ENCODE peak calls at places on chromosome 2, in eight cellular contexts. K is activated CD8-positive, alpha-beta memory T cell treated with anti-CD3 and anti-CD28 coated beads for 48 hours; I is GM04504; E is iPS-NIHi11; U is CD8-positive, alpha-beta T cell; C is NCI-H774; D is thyroid gland; B is prostate gland. O is an unnamed sample.

GRCh38 chr2:241156997-241157441 is 6.8 kb downstream of the PPP1R7 start:
- DNase-seq in C (no peak), K (no peak), B (peak), E (no peak), I (no peak), D (no peak), U (no peak), O (no peak)

GRCh38 chr2:68878753-68879152 is 7.6 kb upstream of the BMP10 start:
- DNase-seq in K (no peak), E (no peak), U (no peak), B (no peak), D (no peak), C (no peak), I (no peak), O (no peak)

GRCh38 chr2:231203087-231203486 is 4.7 kb downstream of the ARMC9 start:
- DNase-seq in K (no peak), U (no peak), B (no peak), C (no peak), I (no peak), D (no peak), E (no peak), O (no peak)

GRCh38 chr2:96225016-96225533 is 16.4 kb upstream of the STARD7 start:
- DNase-seq in D (no peak), E (no peak), K (no peak), U (no peak), C (no peak), B (no peak), I (no peak), O (no peak)

GRCh38 chr2:186641807-186642321 is 52.0 kb upstream of the FAM171B start:
- DNase-seq in C (no peak), K (no peak), I (peak), D (peak), U (no peak), B (peak), E (peak), O (peak)

GRCh38 chr2:117272975-117273671 is 541.4 kb upstream of the DDX18 start:
- DNase-seq in C (no peak), B (no peak), U (no peak), E (peak), K (no peak), D (no peak), I (no peak), O (no peak)

GRCh38 chr2:145682536-145683157 is 1162.7 kb upstream of the ZEB2 start:
- DNase-seq in U (no peak), B (no peak), E (no peak), K (no peak), I (no peak), C (no peak), D (no peak), O (no peak)

GRCh38 chr2:235807347-235807746 is 313.5 kb downstream of the AGAP1 start:
- DNase-seq in U (no peak), C (no peak), K (no peak), D (no peak), I (no peak), E (peak), B (no peak), O (no peak)

GRCh38 chr2:203379156-203379555 is 51.0 kb downstream of the ABI2 start:
- DNase-seq in K (no peak), D (no peak), B (no peak), E (no peak), U (no peak), C (no peak), I (no peak), O (no peak)

GRCh38 chr2:84939426-84940087 is 31.4 kb upstream of the KCMF1 start:
- DNase-seq in D (no peak), C (no peak), E (no peak), B (no peak), K (no peak), I (no peak), U (peak), O (no peak)

GRCh38 chr2:210663574-210663973 is 107.2 kb downstream of the CPS1 start:
- DNase-seq in D (no peak), C (no peak), I (peak), E (peak), U (no peak), K (no peak), B (no peak), O (no peak)

GRCh38 chr2:23824777-23825212 is 102.1 kb downstream of the ATAD2B start:
- DNase-seq in B (peak), I (peak), E (peak), D (no peak), U (no peak), K (no peak), C (peak), O (no peak)

GRCh38 chr2:48339451-48339850 is 190.5 kb upstream of the STON1 start:
- DNase-seq in B (no peak), U (no peak), I (no peak), D (no peak), C (no peak), K (no peak), E (no peak), O (no peak)

GRCh38 chr2:162232027-162232426 is 11.2 kb downstream of the FAP start:
- DNase-seq in D (no peak), C (no peak), K (no peak), I (no peak), B (no peak), U (no peak), E (no peak), O (no peak)

GRCh38 chr2:196566969-196567666 is 72.4 kb upstream of the CCDC150 start:
- DNase-seq in I (no peak), K (no peak), E (no peak), C (no peak), U (no peak), D (no peak), B (no peak), O (no peak)

O was measured in NCI-H510A.